ENCODE peak calls at places on chromosomes 2 and 18, in six cellular contexts. M, H, N, X, B and T are unnamed samples.

GRCh38 chr2:66340521-66340920 is 94.4 kb upstream of the MEIS1 start:
- DNase-seq in M (no peak), H (no peak), N (no peak), X (no peak), B (no peak), T (no peak)

GRCh38 chr2:4324531-4324930 is 621.2 kb downstream of the DCDC2C start:
- DNase-seq in M (no peak), H (no peak), N (no peak), X (no peak), B (no peak), T (no peak)

GRCh38 chr2:58240938-58241755 is at the start of gene FANCL:
- DNase-seq in M (peak), H (peak), N (peak), X (peak), B (peak), T (peak)

GRCh38 chr2:213234641-213235040 is 49.6 kb upstream of the SPAG16 start:
- DNase-seq in M (no peak), H (no peak), N (no peak), X (no peak), B (no peak), T (no peak)

GRCh38 chr2:236715511-236715961 is 145.9 kb downstream of the ACKR3 start:
- DNase-seq in M (no peak), H (no peak), N (no peak), X (no peak), B (no peak), T (no peak)

GRCh38 chr2:127423476-127423840 is 5.2 kb downstream of the PROC start:
- DNase-seq in M (no peak), H (no peak), N (no peak), X (no peak), B (no peak), T (no peak)

GRCh38 chr2:58319481-58319880 is 78.4 kb upstream of the FANCL start:
- DNase-seq in M (no peak), H (no peak), N (no peak), X (no peak), B (no peak), T (no peak)

GRCh38 chr2:225009768-225010167 is 32.5 kb downstream of the DOCK10 start:
- DNase-seq in M (no peak), H (no peak), N (no peak), X (no peak), B (no peak), T (no peak)

GRCh38 chr2:210617732-210618330 is 61.4 kb downstream of the CPS1 start:
- DNase-seq in M (peak), H (no peak), N (no peak), X (no peak), B (peak), T (peak)

GRCh38 chr2:168596881-168597280 is 140.8 kb downstream of the CERS6 start:
- DNase-seq in M (no peak), H (no peak), N (no peak), X (no peak), B (no peak), T (no peak)

GRCh38 chr2:1480671-1481076 is 67.4 kb downstream of the TPO start:
- DNase-seq in M (no peak), H (no peak), N (no peak), X (no peak), B (no peak), T (no peak)

GRCh38 chr2:71333619-71334018 is 2.0 kb downstream of the ZNF638 start:
- DNase-seq in M (no peak), H (no peak), N (no peak), X (no peak), B (no peak), T (no peak)

GRCh38 chr2:133346654-133347053 is 221.6 kb downstream of the NCKAP5 start:
- DNase-seq in M (no peak), H (no peak), N (no peak), X (no peak), B (peak), T (no peak)

GRCh38 chr2:241132549-241133435 is 16.5 kb downstream of the PASK start:
- DNase-seq in M (no peak), H (no peak), N (no peak), X (no peak), B (no peak), T (no peak)

GRCh38 chr2:43219383-43220228 is 6.8 kb downstream of the ZFP36L2 start:
- DNase-seq in M (peak), H (peak), N (peak), X (peak), B (peak), T (peak)

GRCh38 chr2:88016086-88016947 is at the start of gene RNU2-63P:
- DNase-seq in M (peak), H (peak), N (peak), X (peak), B (peak), T (peak)

GRCh38 chr2:219689676-219690628 is 62.5 kb downstream of the SLC4A3 start:
- DNase-seq in M (peak), H (no peak), N (no peak), X (no peak), B (peak), T (no peak)

GRCh38 chr18:13570856-13571495 is 155.4 kb downstream of the FAM210A start:
- DNase-seq in M (no peak), H (no peak), N (no peak), X (no peak), B (no peak), T (no peak)

GRCh38 chr2:32832400-32832799 is 114.4 kb upstream of the LTBP1 start:
- DNase-seq in M (no peak), H (no peak), N (no peak), X (no peak), B (no peak), T (no peak)

GRCh38 chr2:60356346-60356745 is 197.1 kb downstream of the BCL11A start:
- DNase-seq in M (peak), H (no peak), N (no peak), X (no peak), B (no peak), T (no peak)

GRCh38 chr18:58269931-58270330 is 225.9 kb downstream of the NEDD4L start:
- DNase-seq in M (no peak), H (no peak), N (no peak), X (no peak), B (no peak), T (no peak)

GRCh38 chr2:165827219-165827920 is 33.3 kb upstream of the GALNT3 start:
- DNase-seq in M (no peak), H (no peak), N (no peak), X (no peak), B (no peak), T (no peak)

GRCh38 chr2:217886720-217887309 is 116.0 kb downstream of the TNS1 start:
- DNase-seq in M (peak), H (peak), N (peak), X (peak), B (peak), T (no peak)

GRCh38 chr2:62826141-62826540 is 120.6 kb downstream of the EHBP1 start:
- DNase-seq in M (no peak), H (no peak), N (no peak), X (no peak), B (peak), T (no peak)

GRCh38 chr18:25921677-25922421 is 168.6 kb downstream of the SS18 start:
- DNase-seq in M (peak), H (no peak), N (no peak), X (no peak), B (peak), T (peak)

GRCh38 chr2:58938988-58939387 is 697.9 kb upstream of the FANCL start:
- DNase-seq in M (no peak), H (no peak), N (no peak), X (no peak), B (peak), T (no peak)

GRCh38 chr18:28903366-28903765 is 726.4 kb upstream of the CDH2 start:
- DNase-seq in M (no peak), H (no peak), N (no peak), X (no peak), B (peak), T (no peak)

GRCh38 chr2:106866636-106867035 is 19.3 kb downstream of the ST6GAL2 start:
- DNase-seq in M (no peak), H (no peak), N (no peak), X (no peak), B (no peak), T (no peak)

GRCh38 chr18:39742015-39742466 is 2176.4 kb upstream of the CELF4 start:
- DNase-seq in M (no peak), H (no peak), N (no peak), X (no peak), B (no peak), T (no peak)

GRCh38 chr2:112165296-112165695 is 27.1 kb downstream of the FBLN7 start:
- DNase-seq in M (no peak), H (no peak), N (no peak), X (no peak), B (no peak), T (no peak)

GRCh38 chr2:64354857-64355680 is 98.9 kb upstream of the LGALSL start:
- DNase-seq in M (no peak), H (no peak), N (no peak), X (no peak), B (peak), T (no peak)

GRCh38 chr2:240813231-240813921 is 6.6 kb downstream of the KIF1A start:
- DNase-seq in M (no peak), H (no peak), N (no peak), X (no peak), B (no peak), T (no peak)

GRCh38 chr2:141611-142010 is 95.3 kb upstream of the FAM110C start:
- DNase-seq in M (no peak), H (no peak), N (no peak), X (no peak), B (no peak), T (no peak)

GRCh38 chr2:113185643-113186315 is 12.0 kb downstream of the PSD4 start:
- DNase-seq in M (no peak), H (no peak), N (no peak), X (no peak), B (no peak), T (no peak)

GRCh38 chr2:204849887-204850286 is 304.6 kb downstream of the PARD3B start:
- DNase-seq in M (no peak), H (no peak), N (no peak), X (no peak), B (no peak), T (no peak)

GRCh38 chr2:217105733-217106649 is 246.1 kb upstream of the TNP1 start:
- DNase-seq in M (no peak), H (no peak), N (no peak), X (no peak), B (peak), T (no peak)

GRCh38 chr18:7987284-7987976 is 420.3 kb downstream of the PTPRM start:
- DNase-seq in M (no peak), H (no peak), N (no peak), X (no peak), B (peak), T (no peak)

GRCh38 chr2:209937893-209938292 is 64.5 kb upstream of the RPE start:
- DNase-seq in M (no peak), H (no peak), N (no peak), X (no peak), B (no peak), T (no peak)